ENCODE peak calls at places on chromosomes 2 and 18, in seven cellular contexts. P is heart right ventricle, X is mesenteric fat pad, L is mucosa of descending colon, O is tibial nerve, Q is islet precursor cell, M is H4. R is an unnamed sample.

GRCh38 chr18:22045221-22045918 is 124.0 kb upstream of the GATA6 start:
- DNase-seq in P (no peak), X (peak; percentile 35), L (peak; percentile 74), O (no peak), Q (no peak), M (no peak), R (no peak)

GRCh38 chr2:37637122-37637875 is 34.1 kb downstream of the CDC42EP3 start:
- DNase-seq in P (no peak), X (no peak), L (no peak), O (no peak), Q (no peak), M (no peak), R (no peak)

GRCh38 chr2:61889212-61889956 is 928 bp upstream of the CCT4 start:
- DNase-seq in P (peak; percentile 19), X (no peak), L (peak; percentile 27), O (no peak), Q (no peak), M (no peak), R (no peak)

GRCh38 chr2:203669820-203670219 is 36.6 kb upstream of the CD28 start:
- DNase-seq in P (no peak), X (no peak), L (no peak), O (no peak), Q (no peak), M (peak; percentile 75), R (no peak)

GRCh38 chr18:35732652-35733051 is 151.1 kb downstream of the GALNT1 start:
- DNase-seq in P (no peak), X (no peak), L (no peak), O (no peak), Q (no peak), M (peak; percentile 10), R (no peak)

GRCh38 chr18:47175283-47175894 is 775 bp downstream of the IER3IP1 start:
- DNase-seq in P (no peak), X (no peak), L (peak; percentile 29), O (no peak), Q (no peak), M (no peak), R (no peak)

GRCh38 chr18:6414118-6414722 is 491 bp downstream of the L3MBTL4 start:
- DNase-seq in P (peak; percentile 60), X (peak; percentile 92), L (peak; percentile 83), O (peak; percentile 45), Q (peak; percentile 62), M (peak; percentile 19), R (no peak)

GRCh38 chr2:3423492-3424170 is 44.1 kb downstream of the TRAPPC12 start:
- DNase-seq in P (peak; percentile 79), X (no peak), L (peak; percentile 85), O (peak; percentile 76), Q (peak; percentile 85), M (peak; percentile 9), R (peak; percentile 44)

R was measured in A172.